ENCODE peak calls at places on chromosomes 12 and 14, in six cellular contexts. S is COR-L47, Y is endothelial cell of umbilical vein, B is GM19239, Z is HS-5, O is NCI-H1694 treated with DMSO at 0.1 percent for 48 hours. I is an unnamed sample.

GRCh38 chr12:54051081-54051912 is 2.3 kb upstream of the HOXC4 start:
- DNase-seq in S (no peak), B (no peak), Y (no peak), O (no peak), Z (no peak), I (no peak)

GRCh38 chr12:3797649-3798048 is 44.7 kb upstream of the CRACR2A start:
- DNase-seq in Z (no peak), B (no peak), O (no peak), S (no peak), Y (no peak), I (no peak)

GRCh38 chr14:73238941-73239340 is 1.6 kb downstream of the PAPLN start:
- DNase-seq in O (no peak), S (no peak), Z (no peak), B (no peak), Y (no peak), I (no peak)

GRCh38 chr12:120468271-120468845 is 1.2 kb downstream of the SRSF9 start:
- DNase-seq in S (peak), Z (no peak), Y (no peak), B (peak), O (no peak), I (peak)

GRCh38 chr14:42110167-42110566 is 503.5 kb downstream of the LRFN5 start:
- DNase-seq in Z (peak), O (peak), Y (no peak), S (peak), B (no peak), I (no peak)

GRCh38 chr12:49949124-49949845 is 1.3 kb upstream of the AQP2 start:
- DNase-seq in Z (no peak), S (no peak), B (no peak), O (no peak), Y (no peak), I (no peak)

GRCh38 chr12:92472198-92472597 is 230.6 kb upstream of the PLEKHG7 start:
- DNase-seq in O (no peak), B (no peak), Z (no peak), Y (no peak), S (no peak), I (no peak)

GRCh38 chr14:106872619-106873446 is 1346.5 kb downstream of the TMEM121 start:
- DNase-seq in B (no peak), Z (no peak), Y (no peak), S (peak), O (peak), I (peak)

GRCh38 chr12:53219116-53219955 is 12.3 kb upstream of the ITGB7 start:
- DNase-seq in B (peak), O (no peak), Z (no peak), Y (peak), S (no peak), I (peak)

GRCh38 chr12:92360543-92360942 is 214.9 kb upstream of the BTG1 start:
- DNase-seq in B (no peak), Z (no peak), Y (no peak), O (no peak), S (no peak), I (no peak)

GRCh38 chr14:103623883-103624482 is 5.0 kb upstream of the KLC1 start:
- DNase-seq in S (no peak), O (no peak), Y (no peak), B (no peak), Z (no peak), I (no peak)

GRCh38 chr12:46267618-46268348 is 1.1 kb downstream of the SLC38A1 start:
- DNase-seq in S (no peak), O (no peak), Z (no peak), B (no peak), Y (peak), I (peak)

GRCh38 chr12:94994312-94994711 is 9.2 kb downstream of the NDUFA12 start:
- DNase-seq in O (no peak), Z (peak), B (no peak), Y (no peak), S (no peak), I (no peak)

GRCh38 chr14:89407856-89408255 is 9.2 kb downstream of the FOXN3 start:
- DNase-seq in Y (no peak), S (no peak), B (no peak), Z (no peak), O (no peak), I (peak)

GRCh38 chr12:101552277-101552676 is 42.5 kb upstream of the MYBPC1 start:
- DNase-seq in Y (no peak), B (no peak), S (no peak), Z (peak), O (peak), I (no peak)

GRCh38 chr12:13368971-13369370 is 172.4 kb downstream of the EMP1 start:
- DNase-seq in Y (no peak), S (no peak), Z (no peak), B (no peak), O (no peak), I (no peak)

GRCh38 chr12:11877869-11878780 is 192.6 kb upstream of the BCL2L14 start:
- DNase-seq in Y (peak), O (peak), Z (peak), B (no peak), S (no peak), I (no peak)

GRCh38 chr14:26984318-26985177 is 386.7 kb upstream of the NOVA1 start:
- DNase-seq in B (no peak), Z (peak), Y (peak), O (peak), S (peak), I (peak)

GRCh38 chr14:51776102-51776894 is 84.1 kb upstream of the GNG2 start:
- DNase-seq in Y (peak), S (no peak), B (peak), Z (peak), O (peak), I (peak)

GRCh38 chr12:91413591-91413990 is 231.0 kb upstream of the DCN start:
- DNase-seq in S (no peak), Y (no peak), B (no peak), O (no peak), Z (peak), I (no peak)

GRCh38 chr12:104573-105081 is 38.1 kb downstream of the IQSEC3 start:
- DNase-seq in Y (no peak), O (no peak), B (no peak), S (peak), Z (no peak), I (no peak)